ENCODE peak calls at places on chromosomes 11 and 22, in six cellular contexts. One of them, this sample, is unnamed.
A peak's percentile ranks its signal among the peaks of the same experiment; 100 is the strongest.

GRCh38 chr11:44916797-44917196 is 33.9 kb downstream of the TP53I11 start:
- DNase-seq in stimulated activated CD4-positive, alpha-beta T cell treated with anti-CD3 and anti-CD28 coated beads, Interleukin-4, amount 100 ng/mL, for 48 hours: no peak
- DNase-seq in Peyer's patch: no peak
- DNase-seq in prostate gland: no peak
- DNase-seq in bronchial epithelial cell: no peak
- DNase-seq in GM04503: no peak
- DNase-seq in this sample: no peak

GRCh38 chr11:65646921-65647701 is 9.2 kb downstream of the SIPA1 start:
- DNase-seq in stimulated activated CD4-positive, alpha-beta T cell treated with anti-CD3 and anti-CD28 coated beads, Interleukin-4, amount 100 ng/mL, for 48 hours: no peak
- DNase-seq in Peyer's patch: no peak
- DNase-seq in prostate gland: peak; percentile 58
- DNase-seq in bronchial epithelial cell: no peak
- DNase-seq in GM04503: no peak
- DNase-seq in this sample: no peak

GRCh38 chr11:84721561-84721961 is 905.6 kb downstream of the DLG2 start:
- DNase-seq in stimulated activated CD4-positive, alpha-beta T cell treated with anti-CD3 and anti-CD28 coated beads, Interleukin-4, amount 100 ng/mL, for 48 hours: no peak
- DNase-seq in Peyer's patch: no peak
- DNase-seq in prostate gland: no peak
- DNase-seq in bronchial epithelial cell: no peak
- DNase-seq in GM04503: no peak
- DNase-seq in this sample: no peak

GRCh38 chr22:49097966-49098365 is 729.7 kb downstream of the BRD1 start:
- DNase-seq in stimulated activated CD4-positive, alpha-beta T cell treated with anti-CD3 and anti-CD28 coated beads, Interleukin-4, amount 100 ng/mL, for 48 hours: no peak
- DNase-seq in Peyer's patch: no peak
- DNase-seq in prostate gland: no peak
- DNase-seq in bronchial epithelial cell: no peak
- DNase-seq in GM04503: no peak
- DNase-seq in this sample: no peak

GRCh38 chr11:64246874-64247728 is at the start of gene PPP1R14B:
- DNase-seq in stimulated activated CD4-positive, alpha-beta T cell treated with anti-CD3 and anti-CD28 coated beads, Interleukin-4, amount 100 ng/mL, for 48 hours: peak; percentile 76
- DNase-seq in Peyer's patch: peak; percentile 85
- DNase-seq in prostate gland: peak; percentile 83
- DNase-seq in bronchial epithelial cell: peak; percentile 69
- DNase-seq in GM04503: no peak
- DNase-seq in this sample: peak; percentile 67

GRCh38 chr22:48824673-48825651 is 1002.7 kb downstream of the BRD1 start:
- DNase-seq in stimulated activated CD4-positive, alpha-beta T cell treated with anti-CD3 and anti-CD28 coated beads, Interleukin-4, amount 100 ng/mL, for 48 hours: no peak
- DNase-seq in Peyer's patch: no peak
- DNase-seq in prostate gland: no peak
- DNase-seq in bronchial epithelial cell: no peak
- DNase-seq in GM04503: no peak
- DNase-seq in this sample: peak; percentile 27

GRCh38 chr22:37843746-37844089 is 416 bp downstream of the ANKRD54 start:
- DNase-seq in stimulated activated CD4-positive, alpha-beta T cell treated with anti-CD3 and anti-CD28 coated beads, Interleukin-4, amount 100 ng/mL, for 48 hours: peak; percentile 43
- DNase-seq in Peyer's patch: peak; percentile 35
- DNase-seq in prostate gland: peak; percentile 16
- DNase-seq in bronchial epithelial cell: no peak
- DNase-seq in GM04503: no peak
- DNase-seq in this sample: peak; percentile 47

GRCh38 chr11:42996742-42997307 is 315.0 kb upstream of the API5 start:
- DNase-seq in stimulated activated CD4-positive, alpha-beta T cell treated with anti-CD3 and anti-CD28 coated beads, Interleukin-4, amount 100 ng/mL, for 48 hours: no peak
- DNase-seq in Peyer's patch: no peak
- DNase-seq in prostate gland: no peak
- DNase-seq in bronchial epithelial cell: no peak
- DNase-seq in GM04503: no peak
- DNase-seq in this sample: no peak

GRCh38 chr11:47395225-47396048 is 13.0 kb upstream of the SLC39A13 start:
- DNase-seq in stimulated activated CD4-positive, alpha-beta T cell treated with anti-CD3 and anti-CD28 coated beads, Interleukin-4, amount 100 ng/mL, for 48 hours: no peak
- DNase-seq in Peyer's patch: no peak
- DNase-seq in prostate gland: no peak
- DNase-seq in bronchial epithelial cell: no peak
- DNase-seq in GM04503: no peak
- DNase-seq in this sample: no peak

GRCh38 chr11:6682936-6683861 is at the start of gene MRPL17:
- DNase-seq in stimulated activated CD4-positive, alpha-beta T cell treated with anti-CD3 and anti-CD28 coated beads, Interleukin-4, amount 100 ng/mL, for 48 hours: peak; percentile 96
- DNase-seq in Peyer's patch: peak; percentile 96
- DNase-seq in prostate gland: peak; percentile 98
- DNase-seq in bronchial epithelial cell: peak; percentile 98
- DNase-seq in GM04503: peak; percentile 90
- DNase-seq in this sample: peak; percentile 98

GRCh38 chr11:28518825-28519224 is 410.6 kb downstream of the METTL15 start:
- DNase-seq in stimulated activated CD4-positive, alpha-beta T cell treated with anti-CD3 and anti-CD28 coated beads, Interleukin-4, amount 100 ng/mL, for 48 hours: no peak
- DNase-seq in Peyer's patch: no peak
- DNase-seq in prostate gland: no peak
- DNase-seq in bronchial epithelial cell: no peak
- DNase-seq in GM04503: no peak
- DNase-seq in this sample: no peak

GRCh38 chr11:50098186-50098725 is 65.6 kb downstream of the OR4C45 start:
- DNase-seq in stimulated activated CD4-positive, alpha-beta T cell treated with anti-CD3 and anti-CD28 coated beads, Interleukin-4, amount 100 ng/mL, for 48 hours: no peak
- DNase-seq in Peyer's patch: no peak
- DNase-seq in prostate gland: no peak
- DNase-seq in bronchial epithelial cell: peak; percentile 52
- DNase-seq in GM04503: no peak
- DNase-seq in this sample: no peak

GRCh38 chr11:60658409-60658808 is 41.0 kb upstream of the MS4A8 start:
- DNase-seq in stimulated activated CD4-positive, alpha-beta T cell treated with anti-CD3 and anti-CD28 coated beads, Interleukin-4, amount 100 ng/mL, for 48 hours: no peak
- DNase-seq in Peyer's patch: no peak
- DNase-seq in prostate gland: peak; percentile 22
- DNase-seq in bronchial epithelial cell: peak; percentile 15
- DNase-seq in GM04503: no peak
- DNase-seq in this sample: no peak

GRCh38 chr22:38921126-38921525 is 36.3 kb upstream of the APOBEC3A start:
- DNase-seq in stimulated activated CD4-positive, alpha-beta T cell treated with anti-CD3 and anti-CD28 coated beads, Interleukin-4, amount 100 ng/mL, for 48 hours: no peak
- DNase-seq in Peyer's patch: no peak
- DNase-seq in prostate gland: peak; percentile 83
- DNase-seq in bronchial epithelial cell: peak; percentile 74
- DNase-seq in GM04503: no peak
- DNase-seq in this sample: no peak

GRCh38 chr22:46750530-46750800 is 12.0 kb upstream of the TBC1D22A start:
- DNase-seq in stimulated activated CD4-positive, alpha-beta T cell treated with anti-CD3 and anti-CD28 coated beads, Interleukin-4, amount 100 ng/mL, for 48 hours: no peak
- DNase-seq in Peyer's patch: no peak
- DNase-seq in prostate gland: no peak
- DNase-seq in bronchial epithelial cell: no peak
- DNase-seq in GM04503: no peak
- DNase-seq in this sample: no peak

GRCh38 chr11:118838905-118839553 is 44.7 kb upstream of the CXCR5 start:
- DNase-seq in stimulated activated CD4-positive, alpha-beta T cell treated with anti-CD3 and anti-CD28 coated beads, Interleukin-4, amount 100 ng/mL, for 48 hours: no peak
- DNase-seq in Peyer's patch: peak; percentile 54
- DNase-seq in prostate gland: no peak
- DNase-seq in bronchial epithelial cell: no peak
- DNase-seq in GM04503: peak; percentile 23
- DNase-seq in this sample: no peak

GRCh38 chr11:116556483-116556882 is 216.3 kb downstream of the BUD13 start:
- DNase-seq in stimulated activated CD4-positive, alpha-beta T cell treated with anti-CD3 and anti-CD28 coated beads, Interleukin-4, amount 100 ng/mL, for 48 hours: no peak
- DNase-seq in Peyer's patch: no peak
- DNase-seq in prostate gland: no peak
- DNase-seq in bronchial epithelial cell: no peak
- DNase-seq in GM04503: no peak
- DNase-seq in this sample: no peak

GRCh38 chr11:76772100-76772782 is 10.9 kb upstream of the TSKU start:
- DNase-seq in stimulated activated CD4-positive, alpha-beta T cell treated with anti-CD3 and anti-CD28 coated beads, Interleukin-4, amount 100 ng/mL, for 48 hours: no peak
- DNase-seq in Peyer's patch: no peak
- DNase-seq in prostate gland: no peak
- DNase-seq in bronchial epithelial cell: no peak
- DNase-seq in GM04503: no peak
- DNase-seq in this sample: no peak

GRCh38 chr11:72788250-72788649 is 5.6 kb downstream of the STARD10 start:
- DNase-seq in stimulated activated CD4-positive, alpha-beta T cell treated with anti-CD3 and anti-CD28 coated beads, Interleukin-4, amount 100 ng/mL, for 48 hours: no peak
- DNase-seq in Peyer's patch: no peak
- DNase-seq in prostate gland: no peak
- DNase-seq in bronchial epithelial cell: no peak
- DNase-seq in GM04503: no peak
- DNase-seq in this sample: no peak

GRCh38 chr11:110196241-110196754 is 100.1 kb downstream of the RDX start:
- DNase-seq in stimulated activated CD4-positive, alpha-beta T cell treated with anti-CD3 and anti-CD28 coated beads, Interleukin-4, amount 100 ng/mL, for 48 hours: no peak
- DNase-seq in Peyer's patch: no peak
- DNase-seq in prostate gland: no peak
- DNase-seq in bronchial epithelial cell: peak; percentile 99
- DNase-seq in GM04503: peak; percentile 61
- DNase-seq in this sample: no peak

GRCh38 chr11:66743271-66743968 is 14.4 kb upstream of the SPTBN2 start:
- DNase-seq in stimulated activated CD4-positive, alpha-beta T cell treated with anti-CD3 and anti-CD28 coated beads, Interleukin-4, amount 100 ng/mL, for 48 hours: no peak
- DNase-seq in Peyer's patch: no peak
- DNase-seq in prostate gland: peak; percentile 90
- DNase-seq in bronchial epithelial cell: peak; percentile 98
- DNase-seq in GM04503: no peak
- DNase-seq in this sample: no peak

GRCh38 chr11:75430692-75431532 is 2.1 kb downstream of the KLHL35 start:
- DNase-seq in stimulated activated CD4-positive, alpha-beta T cell treated with anti-CD3 and anti-CD28 coated beads, Interleukin-4, amount 100 ng/mL, for 48 hours: no peak
- DNase-seq in Peyer's patch: no peak
- DNase-seq in prostate gland: no peak
- DNase-seq in bronchial epithelial cell: no peak
- DNase-seq in GM04503: no peak
- DNase-seq in this sample: no peak

GRCh38 chr22:30733081-30733680 is 38.5 kb downstream of the OSBP2 start:
- DNase-seq in stimulated activated CD4-positive, alpha-beta T cell treated with anti-CD3 and anti-CD28 coated beads, Interleukin-4, amount 100 ng/mL, for 48 hours: no peak
- DNase-seq in Peyer's patch: no peak
- DNase-seq in prostate gland: no peak
- DNase-seq in bronchial epithelial cell: peak; percentile 40
- DNase-seq in GM04503: no peak
- DNase-seq in this sample: no peak

GRCh38 chr11:74493816-74494630 is 499 bp upstream of the LIPT2 start:
- DNase-seq in stimulated activated CD4-positive, alpha-beta T cell treated with anti-CD3 and anti-CD28 coated beads, Interleukin-4, amount 100 ng/mL, for 48 hours: no peak
- DNase-seq in Peyer's patch: no peak
- DNase-seq in prostate gland: no peak
- DNase-seq in bronchial epithelial cell: peak; percentile 97
- DNase-seq in GM04503: no peak
- DNase-seq in this sample: no peak

GRCh38 chr11:1437500-1437899 is 47.8 kb downstream of the BRSK2 start:
- DNase-seq in stimulated activated CD4-positive, alpha-beta T cell treated with anti-CD3 and anti-CD28 coated beads, Interleukin-4, amount 100 ng/mL, for 48 hours: no peak
- DNase-seq in Peyer's patch: no peak
- DNase-seq in prostate gland: no peak
- DNase-seq in bronchial epithelial cell: no peak
- DNase-seq in GM04503: no peak
- DNase-seq in this sample: no peak

GRCh38 chr11:3146612-3147256 is 18.4 kb downstream of the OSBPL5 start:
- DNase-seq in stimulated activated CD4-positive, alpha-beta T cell treated with anti-CD3 and anti-CD28 coated beads, Interleukin-4, amount 100 ng/mL, for 48 hours: no peak
- DNase-seq in Peyer's patch: no peak
- DNase-seq in prostate gland: no peak
- DNase-seq in bronchial epithelial cell: no peak
- DNase-seq in GM04503: no peak
- DNase-seq in this sample: no peak

GRCh38 chr11:93359396-93359795 is 28.9 kb downstream of the DEUP1 start:
- DNase-seq in stimulated activated CD4-positive, alpha-beta T cell treated with anti-CD3 and anti-CD28 coated beads, Interleukin-4, amount 100 ng/mL, for 48 hours: no peak
- DNase-seq in Peyer's patch: no peak
- DNase-seq in prostate gland: peak; percentile 33
- DNase-seq in bronchial epithelial cell: no peak
- DNase-seq in GM04503: no peak
- DNase-seq in this sample: no peak

GRCh38 chr11:65353900-65354264 is 669 bp upstream of the TIGD3 start:
- DNase-seq in stimulated activated CD4-positive, alpha-beta T cell treated with anti-CD3 and anti-CD28 coated beads, Interleukin-4, amount 100 ng/mL, for 48 hours: no peak
- DNase-seq in Peyer's patch: no peak
- DNase-seq in prostate gland: no peak
- DNase-seq in bronchial epithelial cell: no peak
- DNase-seq in GM04503: no peak
- DNase-seq in this sample: no peak

GRCh38 chr11:101127699-101128570 is 1.7 kb downstream of the PGR start:
- DNase-seq in stimulated activated CD4-positive, alpha-beta T cell treated with anti-CD3 and anti-CD28 coated beads, Interleukin-4, amount 100 ng/mL, for 48 hours: no peak
- DNase-seq in Peyer's patch: no peak
- DNase-seq in prostate gland: no peak
- DNase-seq in bronchial epithelial cell: no peak
- DNase-seq in GM04503: no peak
- DNase-seq in this sample: no peak

GRCh38 chr22:21450320-21450831 is 16.8 kb upstream of the TMEM191C start:
- DNase-seq in stimulated activated CD4-positive, alpha-beta T cell treated with anti-CD3 and anti-CD28 coated beads, Interleukin-4, amount 100 ng/mL, for 48 hours: no peak
- DNase-seq in Peyer's patch: no peak
- DNase-seq in prostate gland: peak; percentile 2
- DNase-seq in bronchial epithelial cell: no peak
- DNase-seq in GM04503: no peak
- DNase-seq in this sample: no peak

GRCh38 chr11:63791495-63792167 is 21.6 kb upstream of the SPINDOC start:
- DNase-seq in stimulated activated CD4-positive, alpha-beta T cell treated with anti-CD3 and anti-CD28 coated beads, Interleukin-4, amount 100 ng/mL, for 48 hours: no peak
- DNase-seq in Peyer's patch: no peak
- DNase-seq in prostate gland: no peak
- DNase-seq in bronchial epithelial cell: no peak
- DNase-seq in GM04503: no peak
- DNase-seq in this sample: no peak

GRCh38 chr11:119062779-119063178 is 4.8 kb upstream of the VPS11 start:
- DNase-seq in stimulated activated CD4-positive, alpha-beta T cell treated with anti-CD3 and anti-CD28 coated beads, Interleukin-4, amount 100 ng/mL, for 48 hours: no peak
- DNase-seq in Peyer's patch: no peak
- DNase-seq in prostate gland: no peak
- DNase-seq in bronchial epithelial cell: peak; percentile 45
- DNase-seq in GM04503: no peak
- DNase-seq in this sample: no peak

GRCh38 chr11:115696472-115697011 is 192.3 kb upstream of the CADM1 start:
- DNase-seq in stimulated activated CD4-positive, alpha-beta T cell treated with anti-CD3 and anti-CD28 coated beads, Interleukin-4, amount 100 ng/mL, for 48 hours: no peak
- DNase-seq in Peyer's patch: no peak
- DNase-seq in prostate gland: no peak
- DNase-seq in bronchial epithelial cell: no peak
- DNase-seq in GM04503: no peak
- DNase-seq in this sample: no peak

GRCh38 chr11:7642747-7643146 is 30.6 kb downstream of the CYB5R2 start:
- DNase-seq in stimulated activated CD4-positive, alpha-beta T cell treated with anti-CD3 and anti-CD28 coated beads, Interleukin-4, amount 100 ng/mL, for 48 hours: no peak
- DNase-seq in Peyer's patch: no peak
- DNase-seq in prostate gland: peak; percentile 43
- DNase-seq in bronchial epithelial cell: peak; percentile 15
- DNase-seq in GM04503: no peak
- DNase-seq in this sample: no peak

GRCh38 chr11:124167852-124168251 is 15.3 kb upstream of the OR10D3 start:
- DNase-seq in stimulated activated CD4-positive, alpha-beta T cell treated with anti-CD3 and anti-CD28 coated beads, Interleukin-4, amount 100 ng/mL, for 48 hours: no peak
- DNase-seq in Peyer's patch: no peak
- DNase-seq in prostate gland: no peak
- DNase-seq in bronchial epithelial cell: no peak
- DNase-seq in GM04503: no peak
- DNase-seq in this sample: no peak

GRCh38 chr22:28884754-28885375 is 1.5 kb downstream of the ZNRF3 start:
- DNase-seq in stimulated activated CD4-positive, alpha-beta T cell treated with anti-CD3 and anti-CD28 coated beads, Interleukin-4, amount 100 ng/mL, for 48 hours: no peak
- DNase-seq in Peyer's patch: no peak
- DNase-seq in prostate gland: no peak
- DNase-seq in bronchial epithelial cell: no peak
- DNase-seq in GM04503: no peak
- DNase-seq in this sample: no peak

GRCh38 chr11:5234390-5234834 is at the start of gene HBD:
- DNase-seq in stimulated activated CD4-positive, alpha-beta T cell treated with anti-CD3 and anti-CD28 coated beads, Interleukin-4, amount 100 ng/mL, for 48 hours: no peak
- DNase-seq in Peyer's patch: no peak
- DNase-seq in prostate gland: no peak
- DNase-seq in bronchial epithelial cell: no peak
- DNase-seq in GM04503: no peak
- DNase-seq in this sample: no peak

GRCh38 chr22:29704528-29705285 is 15.1 kb upstream of the CABP7 start:
- DNase-seq in stimulated activated CD4-positive, alpha-beta T cell treated with anti-CD3 and anti-CD28 coated beads, Interleukin-4, amount 100 ng/mL, for 48 hours: no peak
- DNase-seq in Peyer's patch: no peak
- DNase-seq in prostate gland: peak; percentile 46
- DNase-seq in bronchial epithelial cell: no peak
- DNase-seq in GM04503: no peak
- DNase-seq in this sample: no peak

GRCh38 chr22:37581534-37581933 is 1.6 kb upstream of the LGALS2 start:
- DNase-seq in stimulated activated CD4-positive, alpha-beta T cell treated with anti-CD3 and anti-CD28 coated beads, Interleukin-4, amount 100 ng/mL, for 48 hours: no peak
- DNase-seq in Peyer's patch: no peak
- DNase-seq in prostate gland: peak; percentile 43
- DNase-seq in bronchial epithelial cell: no peak
- DNase-seq in GM04503: no peak
- DNase-seq in this sample: no peak